ENCODE peak calls at places on chromosomes 2 and 18, in seven cellular contexts. One of them, this sample, is unnamed.

GRCh38 chr2:204131621-204132020 is 195.1 kb downstream of the ICOS start:
- DNase-seq in adrenal gland: no peak
- DNase-seq in stimulated activated CD4-positive, alpha-beta T cell treated with anti-CD3 and anti-CD28 coated beads, TNF-alpha, amount 100 ng/mL, for 4 hours: no peak
- DNase-seq in A172: no peak
- DNase-seq in NCI-H82: no peak
- DNase-seq in stimulated activated CD8-positive, alpha-beta memory T cell treated with anti-CD3 and anti-CD28 coated beads, Interleukin-7, amount 100 ng/mL, for 24 hours: no peak
- DNase-seq in CD8-positive, alpha-beta memory T cell: no peak
- DNase-seq in this sample: no peak

GRCh38 chr2:241868661-241869081 is 858 bp upstream of the RTP5 start:
- DNase-seq in adrenal gland: no peak
- DNase-seq in stimulated activated CD4-positive, alpha-beta T cell treated with anti-CD3 and anti-CD28 coated beads, TNF-alpha, amount 100 ng/mL, for 4 hours: no peak
- DNase-seq in A172: no peak
- DNase-seq in NCI-H82: peak
- DNase-seq in stimulated activated CD8-positive, alpha-beta memory T cell treated with anti-CD3 and anti-CD28 coated beads, Interleukin-7, amount 100 ng/mL, for 24 hours: no peak
- DNase-seq in CD8-positive, alpha-beta memory T cell: peak
- DNase-seq in this sample: no peak

GRCh38 chr2:31886700-31887099 is 124.1 kb downstream of the MEMO1 start:
- DNase-seq in adrenal gland: no peak
- DNase-seq in stimulated activated CD4-positive, alpha-beta T cell treated with anti-CD3 and anti-CD28 coated beads, TNF-alpha, amount 100 ng/mL, for 4 hours: no peak
- DNase-seq in A172: peak
- DNase-seq in NCI-H82: peak
- DNase-seq in stimulated activated CD8-positive, alpha-beta memory T cell treated with anti-CD3 and anti-CD28 coated beads, Interleukin-7, amount 100 ng/mL, for 24 hours: no peak
- DNase-seq in CD8-positive, alpha-beta memory T cell: no peak
- DNase-seq in this sample: peak

GRCh38 chr2:116877944-116878343 is 936.5 kb upstream of the DDX18 start:
- DNase-seq in adrenal gland: no peak
- DNase-seq in stimulated activated CD4-positive, alpha-beta T cell treated with anti-CD3 and anti-CD28 coated beads, TNF-alpha, amount 100 ng/mL, for 4 hours: no peak
- DNase-seq in A172: no peak
- DNase-seq in NCI-H82: no peak
- DNase-seq in stimulated activated CD8-positive, alpha-beta memory T cell treated with anti-CD3 and anti-CD28 coated beads, Interleukin-7, amount 100 ng/mL, for 24 hours: no peak
- DNase-seq in CD8-positive, alpha-beta memory T cell: no peak
- DNase-seq in this sample: no peak

GRCh38 chr18:45688834-45689233 is 35.1 kb upstream of the SLC14A1 start:
- DNase-seq in adrenal gland: no peak
- DNase-seq in stimulated activated CD4-positive, alpha-beta T cell treated with anti-CD3 and anti-CD28 coated beads, TNF-alpha, amount 100 ng/mL, for 4 hours: no peak
- DNase-seq in A172: no peak
- DNase-seq in NCI-H82: peak
- DNase-seq in stimulated activated CD8-positive, alpha-beta memory T cell treated with anti-CD3 and anti-CD28 coated beads, Interleukin-7, amount 100 ng/mL, for 24 hours: no peak
- DNase-seq in CD8-positive, alpha-beta memory T cell: peak
- DNase-seq in this sample: no peak

GRCh38 chr2:17194083-17194482 is 324.2 kb downstream of the RAD51AP2 start:
- DNase-seq in adrenal gland: no peak
- DNase-seq in stimulated activated CD4-positive, alpha-beta T cell treated with anti-CD3 and anti-CD28 coated beads, TNF-alpha, amount 100 ng/mL, for 4 hours: no peak
- DNase-seq in A172: no peak
- DNase-seq in NCI-H82: no peak
- DNase-seq in stimulated activated CD8-positive, alpha-beta memory T cell treated with anti-CD3 and anti-CD28 coated beads, Interleukin-7, amount 100 ng/mL, for 24 hours: no peak
- DNase-seq in CD8-positive, alpha-beta memory T cell: no peak
- DNase-seq in this sample: no peak

GRCh38 chr2:201378496-201379397 is 21.6 kb upstream of the FLACC1 start:
- DNase-seq in adrenal gland: no peak
- DNase-seq in stimulated activated CD4-positive, alpha-beta T cell treated with anti-CD3 and anti-CD28 coated beads, TNF-alpha, amount 100 ng/mL, for 4 hours: no peak
- DNase-seq in A172: no peak
- DNase-seq in NCI-H82: no peak
- DNase-seq in stimulated activated CD8-positive, alpha-beta memory T cell treated with anti-CD3 and anti-CD28 coated beads, Interleukin-7, amount 100 ng/mL, for 24 hours: no peak
- DNase-seq in CD8-positive, alpha-beta memory T cell: no peak
- DNase-seq in this sample: no peak

GRCh38 chr2:149077861-149078260 is 39.4 kb downstream of the LYPD6B start:
- DNase-seq in adrenal gland: no peak
- DNase-seq in stimulated activated CD4-positive, alpha-beta T cell treated with anti-CD3 and anti-CD28 coated beads, TNF-alpha, amount 100 ng/mL, for 4 hours: no peak
- DNase-seq in A172: no peak
- DNase-seq in NCI-H82: no peak
- DNase-seq in stimulated activated CD8-positive, alpha-beta memory T cell treated with anti-CD3 and anti-CD28 coated beads, Interleukin-7, amount 100 ng/mL, for 24 hours: no peak
- DNase-seq in CD8-positive, alpha-beta memory T cell: no peak
- DNase-seq in this sample: no peak

This sample was measured in memory B cell.